ENCODE peak calls at places on chromosomes 4 and X, in ten cellular contexts. R is endothelial cell of umbilical vein; H is CD8-positive, alpha-beta memory T cell; Z is GM23338; S is CD4-positive, CD25-positive, alpha-beta regulatory T cell; E is mammary epithelial cell; I is H7; N is fibroblast of the aortic adventitia; O is iPS DF 6.9; P is PC-3. F is an unnamed sample.

GRCh38 chr4:139934336-139934735 is 219.6 kb downstream of the MAML3 start:
- DNase-seq in R (no peak), H (no peak), Z (no peak), S (no peak), E (no peak), I (no peak), N (no peak), O (no peak), P (no peak), F (peak)

GRCh38 chr4:40651280-40651679 is 21.6 kb upstream of the RBM47 start:
- DNase-seq in R (no peak), H (no peak), Z (no peak), S (no peak), E (no peak), I (no peak), N (no peak), O (no peak), P (no peak), F (no peak)

GRCh38 chr4:123406862-123407261 is 10.3 kb downstream of the SPRY1 start:
- DNase-seq in R (no peak), H (no peak), Z (no peak), S (no peak), E (no peak), I (no peak), N (no peak), O (no peak), P (no peak), F (no peak)

GRCh38 chrX:105167233-105167632 is 53.3 kb downstream of the TEX13A start:
- DNase-seq in R (no peak), H (no peak), Z (no peak), S (no peak), E (peak), I (no peak), N (no peak), O (no peak), P (peak), F (no peak)

GRCh38 chrX:13252726-13253125 is 67.1 kb downstream of the ATXN3L start:
- DNase-seq in R (no peak), H (no peak), Z (no peak), S (no peak), E (no peak), I (no peak), N (peak), O (no peak), P (no peak), F (peak)

GRCh38 chrX:152601848-152602616 is 35.7 kb upstream of the GABRQ start:
- DNase-seq in R (no peak), H (no peak), Z (peak), S (peak), E (peak), I (peak), N (no peak), O (peak), P (peak), F (no peak)

GRCh38 chrX:139828037-139828436 is 104.8 kb downstream of the ATP11C start:
- DNase-seq in R (peak), H (no peak), Z (no peak), S (no peak), E (no peak), I (no peak), N (peak), O (no peak), P (no peak), F (peak)

GRCh38 chr4:40811886-40812857 is 62.4 kb downstream of the NSUN7 start:
- DNase-seq in R (no peak), H (no peak), Z (no peak), S (peak), E (no peak), I (no peak), N (peak), O (no peak), P (no peak), F (peak)

GRCh38 chrX:41167888-41168287 is 82.6 kb downstream of the USP9X start:
- DNase-seq in R (peak), H (no peak), Z (no peak), S (no peak), E (peak), I (no peak), N (no peak), O (no peak), P (peak), F (peak)

GRCh38 chr4:168856312-168856711 is 153.7 kb downstream of the CBR4 start:
- DNase-seq in R (no peak), H (no peak), Z (no peak), S (no peak), E (peak), I (no peak), N (peak), O (no peak), P (peak), F (peak)

DNA sequence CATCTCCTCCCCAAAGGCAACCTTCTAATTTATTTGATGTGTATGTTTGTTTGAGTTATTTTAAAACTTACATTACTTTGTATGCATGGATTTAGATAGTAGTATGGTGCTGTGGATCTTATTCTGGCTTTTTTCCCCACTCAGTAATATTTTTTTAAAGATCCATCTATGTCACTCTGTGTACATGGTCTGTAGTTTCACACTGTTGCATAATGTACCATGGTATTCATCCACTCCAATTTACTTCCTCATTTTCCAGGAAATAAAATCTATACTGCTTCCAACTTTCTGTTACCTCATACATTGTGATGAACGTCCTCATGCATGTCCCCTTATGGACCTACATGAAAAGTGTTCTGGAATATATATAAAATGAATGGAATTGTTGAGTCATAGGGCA is 17.6 kb downstream of the ARMCX2 start:
- DNase-seq in R (no peak), H (no peak), Z (no peak), S (no peak), E (no peak), I (no peak), N (peak), O (no peak), P (no peak), F (no peak)
- H3K4me3 ChIP-seq in R (no peak), H (no peak), Z (no peak), S (no peak), E (no peak), I (no peak), N (no peak), O (no peak), P (no peak), F (no peak)

GRCh38 chr4:30722916-30723270 is 2.7 kb downstream of the PCDH7 start:
- DNase-seq in R (peak), H (no peak), Z (peak), S (no peak), E (no peak), I (peak), N (peak), O (no peak), P (no peak), F (no peak)
- H3K4me3 ChIP-seq in R (peak), H (no peak), Z (peak), S (no peak), E (peak), I (peak), N (peak), O (peak), P (no peak), F (no peak)

DNA sequence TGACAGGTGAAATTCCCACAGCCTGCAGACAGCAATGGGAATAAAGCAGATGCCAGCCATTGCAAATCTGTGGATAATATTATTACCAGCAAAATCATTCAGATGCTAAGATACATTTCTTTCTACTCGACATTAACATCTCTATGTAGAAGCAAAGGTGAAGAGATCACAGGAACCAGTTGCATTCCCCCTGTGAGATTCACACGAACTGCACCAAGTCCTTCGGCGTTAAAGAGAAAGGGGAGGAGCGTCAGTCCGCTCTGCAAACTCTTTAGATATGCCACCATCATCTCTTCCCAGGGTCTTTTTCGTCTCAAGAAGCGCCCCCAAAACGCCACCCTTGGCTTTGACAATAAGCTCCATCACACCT is 1.9 kb downstream of the NEUROG2 start:
- DNase-seq in R (no peak), H (no peak), Z (peak), S (no peak), E (no peak), I (peak), N (no peak), O (no peak), P (no peak), F (no peak)
- H3K4me3 ChIP-seq in R (no peak), H (no peak), Z (peak), S (peak), E (no peak), I (no peak), N (no peak), O (no peak), P (peak), F (no peak)

GRCh38 chr4:185141777-185142176 is 1.3 kb upstream of the SLC25A4 start:
- DNase-seq in R (no peak), H (no peak), Z (no peak), S (no peak), E (no peak), I (no peak), N (no peak), O (no peak), P (no peak), F (no peak)

GRCh38 chr4:185139736-185140135 is 3.3 kb upstream of the SLC25A4 start:
- DNase-seq in R (no peak), H (no peak), Z (no peak), S (no peak), E (peak), I (no peak), N (no peak), O (no peak), P (no peak), F (no peak)

GRCh38 chr4:185134176-185134869 is 8.7 kb upstream of the SLC25A4 start:
- DNase-seq in R (peak), H (no peak), Z (peak), S (peak), E (peak), I (peak), N (peak), O (no peak), P (peak), F (peak)

GRCh38 chr4:185138161-185138560 is 4.9 kb upstream of the SLC25A4 start:
- DNase-seq in R (peak), H (no peak), Z (no peak), S (no peak), E (no peak), I (no peak), N (no peak), O (no peak), P (no peak), F (no peak)

GRCh38 chr4:185137233-185137925 is 5.7 kb upstream of the SLC25A4 start:
- DNase-seq in R (no peak), H (no peak), Z (peak), S (no peak), E (no peak), I (no peak), N (no peak), O (no peak), P (no peak), F (no peak)
- H3K4me3 ChIP-seq in R (no peak), H (no peak), Z (no peak), S (no peak), E (no peak), I (no peak), N (no peak), O (no peak), P (no peak), F (no peak)

GRCh38 chr4:38752393-38752961 is 30.3 kb downstream of the TLR10 start:
- DNase-seq in R (peak), H (no peak), Z (no peak), S (peak), E (peak), I (no peak), N (no peak), O (no peak), P (no peak), F (peak)
- H3K4me3 ChIP-seq in R (no peak), H (no peak), Z (peak), S (no peak), E (no peak), I (no peak), N (no peak), O (no peak), P (no peak), F (peak)

GRCh38 chrX:153938226-153938786 is 3.5 kb upstream of the NAA10 start:
- DNase-seq in R (no peak), H (no peak), Z (peak), S (no peak), E (no peak), I (no peak), N (no peak), O (no peak), P (no peak), F (no peak)

GRCh38 chrX:153934473-153935325 is at the start of gene NAA10:
- DNase-seq in R (peak), H (peak), Z (peak), S (peak), E (peak), I (peak), N (peak), O (no peak), P (peak), F (peak)

GRCh38 chrX:153937056-153937455 is 2.2 kb upstream of the NAA10 start:
- DNase-seq in R (no peak), H (no peak), Z (no peak), S (no peak), E (no peak), I (no peak), N (no peak), O (no peak), P (no peak), F (no peak)

GRCh38 chrX:153933751-153934472 is 925 bp downstream of the NAA10 start:
- DNase-seq in R (no peak), H (no peak), Z (no peak), S (no peak), E (peak), I (no peak), N (peak), O (no peak), P (peak), F (peak)

DNA sequence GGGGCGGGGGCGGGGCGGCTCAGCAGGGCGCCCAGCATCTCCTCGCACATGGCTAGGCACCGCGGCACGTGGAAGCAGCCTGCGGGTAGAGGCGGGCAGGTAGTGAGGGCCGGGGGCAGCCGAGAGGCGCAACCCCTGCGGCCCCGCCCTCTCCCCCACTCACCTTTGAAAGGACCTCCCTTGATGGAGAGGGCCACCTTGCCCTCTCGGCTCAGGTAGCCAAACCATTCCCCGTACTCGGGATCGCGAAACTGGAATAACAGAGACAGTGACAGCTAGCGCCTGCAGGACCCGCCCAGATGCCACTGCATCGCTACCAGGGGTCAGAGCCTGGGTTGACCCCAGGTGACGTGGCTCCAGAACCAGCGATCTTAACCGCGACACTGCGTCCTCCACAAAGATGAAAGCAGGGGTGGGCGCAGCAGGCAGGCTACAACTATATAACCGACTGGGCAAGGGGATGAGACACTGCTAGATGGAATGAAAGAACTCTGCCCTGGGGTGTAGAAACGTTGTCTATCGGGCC is 552 bp upstream of the NAA10 start:
- DNase-seq in R (no peak), H (no peak), Z (peak), S (no peak), E (no peak), I (no peak), N (no peak), O (no peak), P (no peak), F (no peak)
- H3K4me3 ChIP-seq in R (peak), H (no peak), Z (peak), S (no peak), E (peak), I (peak), N (peak), O (peak), P (peak), F (peak)

GRCh38 chrX:136200466-136200865 is 50.7 kb downstream of the MAP7D3 start:
- DNase-seq in R (peak), H (no peak), Z (peak), S (peak), E (peak), I (no peak), N (peak), O (no peak), P (peak), F (peak)
- H3K4me3 ChIP-seq in R (no peak), H (no peak), Z (no peak), S (no peak), E (no peak), I (no peak), N (no peak), O (no peak), P (no peak), F (no peak)

GRCh38 chr4:155442267-155443105 is 65.7 kb upstream of the MAP9 start:
- DNase-seq in R (peak), H (peak), Z (peak), S (peak), E (peak), I (peak), N (peak), O (peak), P (peak), F (peak)
- H3K4me3 ChIP-seq in R (no peak), H (no peak), Z (no peak), S (no peak), E (no peak), I (no peak), N (no peak), O (no peak), P (peak), F (no peak)

DNA sequence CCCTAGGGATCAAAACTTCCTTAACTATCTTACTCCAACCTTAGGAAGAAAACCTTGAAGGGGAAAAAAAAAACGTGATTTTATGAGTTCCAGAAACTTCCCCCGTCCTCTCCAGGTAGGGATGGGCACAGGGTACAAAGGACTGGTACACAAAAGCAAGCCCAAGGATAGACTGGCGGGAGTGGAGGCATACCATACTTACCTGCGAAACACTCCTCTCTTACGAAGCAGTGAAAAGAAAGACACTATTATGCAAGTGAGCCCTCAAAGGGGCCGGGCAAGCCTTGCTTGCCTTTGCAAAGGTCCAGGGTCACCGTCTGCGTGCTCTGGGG is 651 bp downstream of the TSPAN6 start:
- DNase-seq in R (no peak), H (no peak), Z (peak), S (no peak), E (no peak), I (no peak), N (no peak), O (no peak), P (no peak), F (no peak)
- H3K4me3 ChIP-seq in R (peak), H (peak), Z (peak), S (no peak), E (peak), I (peak), N (peak), O (peak), P (peak), F (peak)

GRCh38 chr4:171785392-171785791 is 27.8 kb upstream of the GALNTL6 start:
- DNase-seq in R (no peak), H (no peak), Z (no peak), S (no peak), E (no peak), I (no peak), N (no peak), O (no peak), P (no peak), F (no peak)
- H3K4me3 ChIP-seq in R (no peak), H (no peak), Z (no peak), S (no peak), E (no peak), I (no peak), N (no peak), O (no peak), P (no peak), F (no peak)

F was measured in AG10803.